ENCODE peak calls at places on chromosomes 3 and 15, in eight cellular contexts. A, T, P, Q, F, U, C and K are unnamed samples.

GRCh38 chr15:73727330-73728018 is 25.7 kb downstream of the INSYN1 start:
- DNase-seq in A (no peak), T (peak; percentile 45), P (peak; percentile 34), Q (no peak), F (no peak), U (no peak), C (no peak), K (peak; percentile 52)

GRCh38 chr3:195889843-195890407 is 18.4 kb downstream of the TNK2 start:
- DNase-seq in A (no peak), T (no peak), P (no peak), Q (no peak), F (no peak), U (no peak), C (no peak), K (no peak)

GRCh38 chr15:55360256-55360655 is 41.2 kb downstream of the PIGB start:
- DNase-seq in A (no peak), T (no peak), P (no peak), Q (no peak), F (no peak), U (no peak), C (no peak), K (no peak)

GRCh38 chr3:174243194-174243593 is 615.9 kb upstream of the NAALADL2 start:
- DNase-seq in A (no peak), T (no peak), P (peak; percentile 12), Q (no peak), F (no peak), U (no peak), C (no peak), K (no peak)

GRCh38 chr3:182216311-182216970 is 504.7 kb downstream of the SOX2 start:
- DNase-seq in A (no peak), T (no peak), P (no peak), Q (no peak), F (no peak), U (no peak), C (no peak), K (no peak)

GRCh38 chr3:42589382-42590109 is 1.1 kb upstream of the SS18L2 start:
- DNase-seq in A (no peak), T (no peak), P (no peak), Q (no peak), F (peak; percentile 49), U (no peak), C (no peak), K (no peak)

GRCh38 chr15:67967871-67968423 is 86.2 kb upstream of the PIAS1 start:
- DNase-seq in A (peak; percentile 49), T (peak; percentile 82), P (peak; percentile 87), Q (peak; percentile 75), F (peak; percentile 89), U (no peak), C (peak; percentile 84), K (peak; percentile 8)

GRCh38 chr15:41334293-41335120 is 1.8 kb downstream of the NUSAP1 start:
- DNase-seq in A (no peak), T (no peak), P (no peak), Q (no peak), F (no peak), U (no peak), C (no peak), K (no peak)

GRCh38 chr15:40092416-40093223 is 16.1 kb downstream of the BMF start:
- DNase-seq in A (no peak), T (peak; percentile 70), P (peak; percentile 91), Q (peak; percentile 59), F (peak; percentile 90), U (no peak), C (peak; percentile 88), K (peak; percentile 76)

GRCh38 chr3:188111002-188111584 is 42.9 kb upstream of the LPP start:
- DNase-seq in A (no peak), T (no peak), P (no peak), Q (no peak), F (no peak), U (no peak), C (no peak), K (no peak)

GRCh38 chr15:62452016-62452415 is 286.9 kb upstream of the C2CD4B start:
- DNase-seq in A (no peak), T (no peak), P (no peak), Q (no peak), F (no peak), U (no peak), C (no peak), K (no peak)

GRCh38 chr3:137116619-137117018 is 158.8 kb downstream of the IL20RB start:
- DNase-seq in A (no peak), T (no peak), P (no peak), Q (no peak), F (no peak), U (no peak), C (no peak), K (no peak)

DNA sequence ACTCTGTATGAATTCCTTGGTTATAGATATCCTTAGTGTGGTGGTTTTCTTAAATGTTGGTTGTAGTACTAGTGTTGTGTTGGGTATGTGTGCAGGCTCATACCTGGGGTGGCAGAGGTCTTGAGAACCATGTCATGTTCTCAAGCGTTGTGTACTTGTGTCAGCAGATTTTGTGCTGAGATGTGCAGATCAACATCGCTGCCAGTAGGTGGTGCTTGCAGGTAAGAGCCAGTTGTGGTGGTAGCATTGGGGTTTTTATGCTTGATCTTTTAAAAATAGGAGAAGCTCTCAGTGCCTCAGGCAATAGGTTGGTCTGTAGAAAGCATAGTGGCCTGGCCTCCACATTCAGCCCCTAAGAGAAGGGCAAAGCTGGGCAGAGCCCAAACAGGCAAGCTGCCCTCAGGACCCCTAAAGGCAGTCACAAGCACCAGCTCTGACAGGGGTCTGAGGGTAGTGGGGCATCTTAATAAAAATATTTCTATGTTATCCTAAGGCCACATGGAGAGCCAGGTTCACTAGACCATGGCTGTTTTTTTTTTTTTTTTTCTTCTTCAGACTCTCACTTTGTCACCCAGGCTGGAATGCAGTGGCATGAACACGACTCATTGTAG is 164.0 kb downstream of the IL20RB start:
- DNase-seq in A (peak; percentile 8), T (no peak), P (peak; percentile 68), Q (peak; percentile 31), F (no peak), U (no peak), C (no peak), K (peak; percentile 4)
- TF ChIP-seq CTCF in A (peak; percentile 19), T (peak; percentile 64), P (peak; percentile 62), Q (no peak), F (no peak), U (peak; percentile 35), C (peak; percentile 32), K (peak; percentile 67)

GRCh38 chr15:71822890-71823289 is 12.5 kb downstream of the NR2E3 start:
- DNase-seq in A (no peak), T (no peak), P (no peak), Q (no peak), F (no peak), U (no peak), C (no peak), K (no peak)
- H3K9me3 ChIP-seq in A (peaks cover 52% of the 10 kb centered on the region), T (peaks cover 46% of the 10 kb centered on the region), P (peaks cover 11% of the 10 kb centered on the region), Q (no peaks in the 10 kb centered on the region), F (no peaks in the 10 kb centered on the region), U (peaks cover 8% of the 10 kb centered on the region), C (no peaks in the 10 kb centered on the region), K (peaks cover 38% of the 10 kb centered on the region)

GRCh38 chr3:66480666-66481065 is 20.2 kb downstream of the LRIG1 start:
- DNase-seq in A (no peak), T (no peak), P (no peak), Q (no peak), F (no peak), U (no peak), C (no peak), K (no peak)

GRCh38 chr3:66483006-66483928 is 17.6 kb downstream of the LRIG1 start:
- DNase-seq in A (peak; percentile 65), T (peak; percentile 81), P (no peak), Q (peak; percentile 73), F (peak; percentile 77), U (no peak), C (peak; percentile 89), K (no peak)

GRCh38 chr3:66479532-66479947 is 21.3 kb downstream of the LRIG1 start:
- DNase-seq in A (no peak), T (no peak), P (no peak), Q (no peak), F (no peak), U (no peak), C (no peak), K (no peak)

GRCh38 chr3:66482005-66482404 is 18.8 kb downstream of the LRIG1 start:
- DNase-seq in A (no peak), T (no peak), P (no peak), Q (peak; percentile 56), F (no peak), U (no peak), C (no peak), K (no peak)

DNA sequence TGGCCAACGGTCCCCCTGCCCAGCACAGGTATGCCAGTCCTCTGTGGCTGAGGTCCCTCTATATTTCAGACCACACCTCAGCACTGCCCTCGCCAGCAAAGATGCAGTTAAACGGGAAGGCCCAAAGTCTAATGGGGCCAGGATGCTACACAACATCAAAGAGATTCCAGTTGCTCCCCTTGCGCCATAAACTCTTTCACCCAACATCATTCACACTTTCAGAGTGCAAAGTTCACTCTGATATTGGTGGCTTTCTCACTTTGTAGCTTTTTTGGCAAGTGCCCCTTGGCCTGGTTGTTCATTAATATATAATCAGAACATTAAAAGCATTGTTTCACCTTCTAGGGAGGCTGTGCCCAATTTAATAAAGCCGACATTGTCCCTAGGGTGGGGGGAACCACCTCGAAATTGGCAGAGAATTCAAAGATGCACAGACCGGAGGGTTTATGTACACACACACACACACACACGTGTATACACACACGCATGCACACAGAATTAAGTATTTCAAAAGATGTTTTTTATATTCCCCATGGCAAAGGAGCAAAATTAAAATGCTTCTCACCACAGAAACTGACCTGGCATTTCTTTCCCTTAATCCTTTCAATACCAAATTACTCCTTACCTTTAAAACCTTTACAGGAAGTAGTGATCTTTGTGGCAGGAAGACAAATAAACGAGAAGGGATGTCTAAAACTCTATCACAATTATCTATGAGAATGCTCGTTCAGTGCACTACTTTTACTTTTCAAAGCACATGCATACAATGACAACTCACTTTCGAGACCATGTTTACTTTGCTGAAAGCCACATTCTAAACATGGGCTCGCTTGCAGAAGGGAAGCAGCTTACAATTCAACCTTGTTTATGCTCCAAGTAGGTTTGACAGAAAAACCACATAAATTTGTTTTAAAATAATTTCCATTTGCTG is 19.5 kb downstream of the LRIG1 start:
- DNase-seq in A (no peak), T (no peak), P (no peak), Q (peak; percentile 80), F (no peak), U (no peak), C (no peak), K (peak; percentile 78)
- H3K27ac ChIP-seq in A (peak overlapping the region; percentile 86), T (peak overlapping the region; percentile 91), P (peak overlapping the region; percentile 5), Q (peak overlapping the region; percentile 79), F (no peak overlapping the region), U (no peak overlapping the region), C (peak overlapping the region; percentile 84), K (peak overlapping the region; percentile 22)

DNA sequence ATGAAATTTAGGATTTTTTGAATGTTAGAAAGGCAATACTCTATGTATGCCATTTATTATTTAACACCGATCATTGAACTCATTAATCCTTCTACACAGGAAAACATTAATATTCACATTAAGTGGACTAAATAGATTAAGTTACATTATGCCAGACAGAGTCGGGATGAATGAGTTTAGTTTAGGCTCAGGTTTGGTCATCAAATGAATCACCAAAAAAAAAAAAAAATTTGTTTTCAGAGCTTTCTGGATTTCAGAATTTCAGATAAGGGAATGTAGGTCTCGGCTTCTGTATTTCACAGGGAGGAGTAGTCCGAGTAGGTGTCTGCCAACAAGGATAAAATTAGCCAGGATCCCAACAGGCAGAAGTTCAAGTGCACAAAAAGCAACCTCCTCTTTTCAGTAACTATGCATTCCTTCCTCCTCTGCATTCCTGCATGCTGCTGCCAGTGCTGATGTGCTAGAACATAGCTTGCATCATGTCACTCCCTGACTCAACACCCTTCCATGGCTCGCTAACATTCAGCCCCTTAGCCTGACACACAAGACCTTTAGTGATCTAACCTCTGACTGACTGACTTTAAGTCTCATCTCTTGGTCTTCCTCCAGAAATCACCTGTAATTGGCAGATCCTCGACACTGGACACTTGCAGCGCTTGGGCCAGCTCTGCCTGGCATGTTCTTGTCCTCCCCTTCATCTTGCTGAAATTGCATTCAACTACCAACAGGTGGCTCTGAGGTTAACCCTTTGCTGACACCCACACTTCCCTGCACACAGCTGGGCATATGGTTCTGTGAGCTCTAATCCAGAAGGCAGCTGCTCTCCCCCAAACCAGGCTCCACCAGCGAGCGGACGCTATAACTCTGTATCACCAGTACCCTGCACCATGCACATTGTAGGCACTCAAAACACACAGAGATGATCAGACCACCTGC is 145.4 kb upstream of the PROK2 start:
- DNase-seq in A (no peak), T (no peak), P (peak; percentile 25), Q (no peak), F (no peak), U (no peak), C (peak; percentile 53), K (no peak)
- TF ChIP-seq CTCF in A (no peak), T (no peak), P (peak; percentile 33), Q (no peak), F (no peak), U (no peak), C (peak; percentile 8), K (peak; percentile 23)